ENCODE peak calls at places on chromosomes 5 and 9, in ten cellular contexts. N, L, X, G, A, T, O, R, S and Z are unnamed samples.

GRCh38 chr9:84822589-84823233 is 153.2 kb downstream of the NTRK2 start:
- DNase-seq in N (no peak), L (no peak), X (no peak), G (peak; percentile 65), A (no peak), T (no peak), O (no peak), R (no peak), S (no peak), Z (no peak)

GRCh38 chr9:93184439-93185221 is 691 bp downstream of the WNK2 start:
- DNase-seq in N (no peak), L (peak; percentile 84), X (peak; percentile 23), G (peak; percentile 82), A (peak; percentile 10), T (no peak), O (no peak), R (no peak), S (no peak), Z (no peak)

GRCh38 chr9:88441301-88442007 is 53.2 kb downstream of the SPIN1 start:
- DNase-seq in N (no peak), L (no peak), X (no peak), G (no peak), A (no peak), T (no peak), O (no peak), R (no peak), S (no peak), Z (no peak)

GRCh38 chr5:111694183-111694582 is 62.8 kb downstream of the NREP start:
- DNase-seq in N (peak; percentile 30), L (no peak), X (peak; percentile 91), G (no peak), A (peak; percentile 74), T (no peak), O (peak; percentile 75), R (no peak), S (peak; percentile 43), Z (peak; percentile 85)

GRCh38 chr5:86757824-86758223 is 140.1 kb downstream of the COX7C start:
- DNase-seq in N (peak; percentile 68), L (no peak), X (no peak), G (no peak), A (peak; percentile 75), T (no peak), O (peak; percentile 32), R (no peak), S (peak; percentile 69), Z (no peak)

GRCh38 chr5:113128082-113128481 is 151.5 kb downstream of the DCP2 start:
- DNase-seq in N (no peak), L (no peak), X (no peak), G (no peak), A (no peak), T (no peak), O (no peak), R (no peak), S (no peak), Z (no peak)

GRCh38 chr9:37968228-37968672 is 64.3 kb upstream of the SLC25A51 start:
- DNase-seq in N (peak; percentile 71), L (no peak), X (peak; percentile 84), G (no peak), A (peak; percentile 57), T (no peak), O (peak; percentile 63), R (peak; percentile 39), S (peak; percentile 79), Z (peak; percentile 61)

GRCh38 chr5:55469838-55470237 is 64.9 kb downstream of the PLPP1 start:
- DNase-seq in N (no peak), L (no peak), X (no peak), G (no peak), A (no peak), T (no peak), O (no peak), R (no peak), S (no peak), Z (no peak)

GRCh38 chr9:70049236-70049635 is 5.6 kb downstream of the MAMDC2 start:
- DNase-seq in N (peak; percentile 59), L (no peak), X (peak; percentile 76), G (no peak), A (peak; percentile 55), T (no peak), O (peak; percentile 79), R (no peak), S (peak; percentile 67), Z (peak; percentile 85)

GRCh38 chr9:136694163-136694864 is 7.1 kb upstream of the AGPAT2 start:
- DNase-seq in N (no peak), L (peak; percentile 92), X (peak; percentile 65), G (peak; percentile 93), A (peak; percentile 63), T (no peak), O (peak; percentile 18), R (peak; percentile 61), S (no peak), Z (peak; percentile 66)

GRCh38 chr5:28012538-28012937 is 974.2 kb upstream of the CDH9 start:
- DNase-seq in N (no peak), L (no peak), X (peak; percentile 0), G (no peak), A (no peak), T (no peak), O (no peak), R (no peak), S (no peak), Z (no peak)

GRCh38 chr9:93219692-93220091 is 35.8 kb downstream of the WNK2 start:
- DNase-seq in N (no peak), L (no peak), X (no peak), G (no peak), A (no peak), T (no peak), O (no peak), R (no peak), S (no peak), Z (no peak)

GRCh38 chr5:52864884-52865283 is 77.2 kb downstream of the ITGA1 start:
- DNase-seq in N (peak; percentile 10), L (no peak), X (no peak), G (no peak), A (no peak), T (no peak), O (peak; percentile 96), R (no peak), S (peak; percentile 37), Z (peak; percentile 79)

GRCh38 chr5:154794525-154795234 is 39.5 kb downstream of the LARP1 start:
- DNase-seq in N (peak; percentile 71), L (no peak), X (peak; percentile 23), G (no peak), A (no peak), T (no peak), O (peak; percentile 85), R (no peak), S (peak; percentile 81), Z (peak; percentile 48)

GRCh38 chr9:89740722-89741121 is 135.9 kb downstream of the GADD45G start:
- DNase-seq in N (no peak), L (no peak), X (no peak), G (no peak), A (no peak), T (no peak), O (no peak), R (no peak), S (no peak), Z (no peak)

GRCh38 chr9:121466142-121466541 is 33.5 kb downstream of the GGTA1 start:
- DNase-seq in N (no peak), L (no peak), X (no peak), G (no peak), A (no peak), T (no peak), O (no peak), R (no peak), S (no peak), Z (no peak)
- H3K27me3 ChIP-seq in N (peaks cover 36% of the 10 kb centered on the region), L (peaks cover 16% of the 10 kb centered on the region), X (peaks cover 47% of the 10 kb centered on the region), G (peaks cover 11% of the 10 kb centered on the region), A (peaks cover 15% of the 10 kb centered on the region), T (no peaks in the 10 kb centered on the region), O (peaks cover 51% of the 10 kb centered on the region), R (peaks cover 30% of the 10 kb centered on the region), S (peaks cover 11% of the 10 kb centered on the region), Z (peaks cover 27% of the 10 kb centered on the region)

GRCh38 chr5:144844086-144844485 is 673.4 kb downstream of the KCTD16 start:
- DNase-seq in N (no peak), L (no peak), X (peak; percentile 12), G (no peak), A (no peak), T (no peak), O (no peak), R (no peak), S (no peak), Z (peak; percentile 66)
- H3K9ac ChIP-seq in N (no peak overlapping the region), L (no peak overlapping the region), X (no peak overlapping the region), G (no peak overlapping the region), A (no peak overlapping the region), T (no peak overlapping the region), O (no peak overlapping the region), R (no peak overlapping the region), S (no peak overlapping the region), Z (no peak overlapping the region)

DNA sequence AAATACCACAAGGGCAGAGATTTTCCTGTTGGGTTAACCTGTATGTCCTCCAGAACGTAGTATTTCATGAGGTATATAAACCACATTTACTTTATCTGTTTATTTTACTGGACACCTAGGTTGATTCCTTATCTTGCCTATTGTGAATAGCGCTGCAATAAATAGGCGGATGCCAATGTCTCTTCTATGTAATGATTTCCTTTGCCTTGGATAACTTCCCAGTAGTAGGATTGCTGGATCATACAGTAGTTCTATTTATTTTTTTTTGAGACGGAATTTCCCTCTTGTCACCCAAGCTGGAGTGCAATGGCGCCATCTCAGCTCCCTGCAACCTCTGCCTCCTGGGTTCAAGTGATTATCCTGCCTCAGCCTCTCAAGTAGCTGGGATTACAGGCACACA is 15.6 kb upstream of the TUT7 start:
- DNase-seq in N (peak; percentile 3), L (no peak), X (no peak), G (no peak), A (peak; percentile 44), T (no peak), O (no peak), R (no peak), S (peak; percentile 19), Z (no peak)
- H3K4me3 ChIP-seq in N (no peak overlapping the region), L (no peak overlapping the region), X (no peak overlapping the region), G (no peak overlapping the region), A (no peak overlapping the region), T (no peak overlapping the region), O (no peak overlapping the region), R (no peak overlapping the region), S (no peak overlapping the region), Z (no peak overlapping the region)

GRCh38 chr5:1362242-1363015 is 17.5 kb upstream of the CLPTM1L start:
- DNase-seq in N (no peak), L (no peak), X (no peak), G (no peak), A (no peak), T (no peak), O (no peak), R (no peak), S (no peak), Z (no peak)

GRCh38 chr5:1363581-1363980 is 18.7 kb upstream of the CLPTM1L start:
- DNase-seq in N (no peak), L (no peak), X (no peak), G (no peak), A (no peak), T (no peak), O (no peak), R (no peak), S (no peak), Z (no peak)

GRCh38 chr5:1366514-1366913 is 21.6 kb upstream of the CLPTM1L start:
- DNase-seq in N (no peak), L (no peak), X (no peak), G (no peak), A (no peak), T (no peak), O (no peak), R (no peak), S (no peak), Z (no peak)

GRCh38 chr5:1363160-1363559 is 18.3 kb upstream of the CLPTM1L start:
- DNase-seq in N (no peak), L (no peak), X (no peak), G (no peak), A (no peak), T (no peak), O (no peak), R (no peak), S (no peak), Z (no peak)

GRCh38 chr5:1364211-1364610 is 19.3 kb upstream of the CLPTM1L start:
- DNase-seq in N (no peak), L (no peak), X (no peak), G (no peak), A (no peak), T (no peak), O (no peak), R (no peak), S (no peak), Z (no peak)
- H3K27me3 ChIP-seq in N (peaks cover 15% of the 10 kb centered on the region), L (peaks cover 87% of the 10 kb centered on the region), X (peaks cover 44% of the 10 kb centered on the region), G (peaks cover 13% of the 10 kb centered on the region), A (peaks cover 68% of the 10 kb centered on the region), T (no peaks in the 10 kb centered on the region), O (peaks cover 42% of the 10 kb centered on the region), R (peaks cover 1% of the 10 kb centered on the region), S (peaks cover under 1% of the 10 kb centered on the region), Z (peaks cover 79% of the 10 kb centered on the region)